ENCODE peak calls at places on chromosomes 3 and 15, in five cellular contexts. One of them, this sample, is unnamed.

GRCh38 chr3:11776346-11776745 is 70.3 kb downstream of the TAMM41 start:
- DNase-seq in thoracic aorta: no peak
- DNase-seq in endothelial cell: no peak
- DNase-seq in astrocyte: no peak
- DNase-seq in GM12865: no peak
- DNase-seq in this sample: no peak

GRCh38 chr3:70861855-70862254 is 549.4 kb upstream of the MDFIC2 start:
- DNase-seq in thoracic aorta: no peak
- DNase-seq in endothelial cell: no peak
- DNase-seq in astrocyte: peak; percentile 93
- DNase-seq in GM12865: no peak
- DNase-seq in this sample: no peak

GRCh38 chr15:41796457-41796856 is 22.2 kb downstream of the MAPKBP1 start:
- DNase-seq in thoracic aorta: no peak
- DNase-seq in endothelial cell: no peak
- DNase-seq in astrocyte: no peak
- DNase-seq in GM12865: no peak
- DNase-seq in this sample: no peak

GRCh38 chr3:191263365-191263764 is 64.3 kb downstream of the OSTN start:
- DNase-seq in thoracic aorta: no peak
- DNase-seq in endothelial cell: no peak
- DNase-seq in astrocyte: no peak
- DNase-seq in GM12865: no peak
- DNase-seq in this sample: no peak

GRCh38 chr15:64903331-64903950 is 8.3 kb upstream of the ANKDD1A start:
- DNase-seq in thoracic aorta: no peak
- DNase-seq in endothelial cell: no peak
- DNase-seq in astrocyte: no peak
- DNase-seq in GM12865: no peak
- DNase-seq in this sample: no peak

GRCh38 chr3:13134166-13134878 is 61.1 kb upstream of the IQSEC1 start:
- DNase-seq in thoracic aorta: no peak
- DNase-seq in endothelial cell: no peak
- DNase-seq in astrocyte: no peak
- DNase-seq in GM12865: no peak
- DNase-seq in this sample: no peak

GRCh38 chr15:68672781-68673205 is 94.0 kb downstream of the CORO2B start:
- DNase-seq in thoracic aorta: no peak
- DNase-seq in endothelial cell: no peak
- DNase-seq in astrocyte: no peak
- DNase-seq in GM12865: no peak
- DNase-seq in this sample: no peak

GRCh38 chr3:42403737-42404136 is 6.7 kb downstream of the LYZL4 start:
- DNase-seq in thoracic aorta: no peak
- DNase-seq in endothelial cell: no peak
- DNase-seq in astrocyte: no peak
- DNase-seq in GM12865: no peak
- DNase-seq in this sample: no peak

GRCh38 chr15:44489464-44489863 is 47.5 kb upstream of the EIF3J start:
- DNase-seq in thoracic aorta: no peak
- DNase-seq in endothelial cell: no peak
- DNase-seq in astrocyte: peak; percentile 90
- DNase-seq in GM12865: no peak
- DNase-seq in this sample: no peak

GRCh38 chr3:25904248-25904647 is 114.4 kb downstream of the OXSM start:
- DNase-seq in thoracic aorta: no peak
- DNase-seq in endothelial cell: peak; percentile 14
- DNase-seq in astrocyte: no peak
- DNase-seq in GM12865: no peak
- DNase-seq in this sample: no peak

GRCh38 chr3:38127611-38128302 is 9.2 kb downstream of the ACAA1 start:
- DNase-seq in thoracic aorta: no peak
- DNase-seq in endothelial cell: no peak
- DNase-seq in astrocyte: no peak
- DNase-seq in GM12865: no peak
- DNase-seq in this sample: peak; percentile 9

GRCh38 chr3:149390772-149391212 is 13.3 kb upstream of the TM4SF1 start:
- DNase-seq in thoracic aorta: no peak
- DNase-seq in endothelial cell: no peak
- DNase-seq in astrocyte: no peak
- DNase-seq in GM12865: no peak
- DNase-seq in this sample: no peak

GRCh38 chr3:71309886-71310285 is 273.6 kb downstream of the FOXP1 start:
- DNase-seq in thoracic aorta: no peak
- DNase-seq in endothelial cell: no peak
- DNase-seq in astrocyte: peak; percentile 48
- DNase-seq in GM12865: no peak
- DNase-seq in this sample: no peak

GRCh38 chr3:14243782-14244181 is 65.2 kb downstream of the LSM3 start:
- DNase-seq in thoracic aorta: no peak
- DNase-seq in endothelial cell: no peak
- DNase-seq in astrocyte: no peak
- DNase-seq in GM12865: no peak
- DNase-seq in this sample: no peak

GRCh38 chr3:115022214-115022613 is 124.9 kb downstream of the ZBTB20 start:
- DNase-seq in thoracic aorta: no peak
- DNase-seq in endothelial cell: no peak
- DNase-seq in astrocyte: no peak
- DNase-seq in GM12865: no peak
- DNase-seq in this sample: no peak

GRCh38 chr15:68154923-68155559 is 50.1 kb downstream of the CALML4 start:
- DNase-seq in thoracic aorta: no peak
- DNase-seq in endothelial cell: peak; percentile 41
- DNase-seq in astrocyte: peak; percentile 40
- DNase-seq in GM12865: peak; percentile 52
- DNase-seq in this sample: no peak

GRCh38 chr3:16377196-16377595 is 112.2 kb downstream of the OXNAD1 start:
- DNase-seq in thoracic aorta: no peak
- DNase-seq in endothelial cell: no peak
- DNase-seq in astrocyte: no peak
- DNase-seq in GM12865: peak; percentile 74
- DNase-seq in this sample: no peak

GRCh38 chr15:96369351-96369750 is 38.9 kb downstream of the NR2F2 start:
- DNase-seq in thoracic aorta: no peak
- DNase-seq in endothelial cell: no peak
- DNase-seq in astrocyte: no peak
- DNase-seq in GM12865: no peak
- DNase-seq in this sample: no peak

GRCh38 chr15:57772223-57772957 is 65.9 kb downstream of the POLR2M start:
- DNase-seq in thoracic aorta: no peak
- DNase-seq in endothelial cell: no peak
- DNase-seq in astrocyte: peak; percentile 4
- DNase-seq in GM12865: no peak
- DNase-seq in this sample: no peak

GRCh38 chr15:42056934-42057743 is 36.3 kb upstream of the PLA2G4E start:
- DNase-seq in thoracic aorta: peak; percentile 33
- DNase-seq in endothelial cell: peak; percentile 89
- DNase-seq in astrocyte: peak; percentile 54
- DNase-seq in GM12865: peak; percentile 68
- DNase-seq in this sample: peak; percentile 75

GRCh38 chr15:74836846-74837245 is 6.1 kb downstream of the ULK3 start:
- DNase-seq in thoracic aorta: no peak
- DNase-seq in endothelial cell: no peak
- DNase-seq in astrocyte: no peak
- DNase-seq in GM12865: no peak
- DNase-seq in this sample: no peak

GRCh38 chr3:14256046-14256445 is 77.4 kb downstream of the LSM3 start:
- DNase-seq in thoracic aorta: no peak
- DNase-seq in endothelial cell: no peak
- DNase-seq in astrocyte: no peak
- DNase-seq in GM12865: no peak
- DNase-seq in this sample: no peak

GRCh38 chr15:25762015-25762662 is 101.0 kb downstream of the ATP10A start:
- DNase-seq in thoracic aorta: no peak
- DNase-seq in endothelial cell: no peak
- DNase-seq in astrocyte: peak; percentile 11
- DNase-seq in GM12865: no peak
- DNase-seq in this sample: no peak

GRCh38 chr15:41495736-41496599 is 2.3 kb downstream of the ITPKA start:
- DNase-seq in thoracic aorta: no peak
- DNase-seq in endothelial cell: peak; percentile 60
- DNase-seq in astrocyte: no peak
- DNase-seq in GM12865: no peak
- DNase-seq in this sample: no peak

GRCh38 chr15:78477295-78477694 is 30.1 kb upstream of the HYKK start:
- DNase-seq in thoracic aorta: no peak
- DNase-seq in endothelial cell: no peak
- DNase-seq in astrocyte: no peak
- DNase-seq in GM12865: no peak
- DNase-seq in this sample: no peak

GRCh38 chr15:77276096-77276495 is 143.8 kb downstream of the PEAK1 start:
- DNase-seq in thoracic aorta: no peak
- DNase-seq in endothelial cell: no peak
- DNase-seq in astrocyte: no peak
- DNase-seq in GM12865: no peak
- DNase-seq in this sample: no peak

GRCh38 chr3:195549931-195550519 is 6.9 kb upstream of the PPP1R2 start:
- DNase-seq in thoracic aorta: no peak
- DNase-seq in endothelial cell: no peak
- DNase-seq in astrocyte: no peak
- DNase-seq in GM12865: peak; percentile 82
- DNase-seq in this sample: no peak

GRCh38 chr3:156816091-156816793 is 9.9 kb upstream of the LEKR1 start:
- DNase-seq in thoracic aorta: no peak
- DNase-seq in endothelial cell: peak; percentile 35
- DNase-seq in astrocyte: peak; percentile 65
- DNase-seq in GM12865: peak; percentile 89
- DNase-seq in this sample: no peak

GRCh38 chr15:85402195-85402921 is 22.0 kb downstream of the AKAP13 start:
- DNase-seq in thoracic aorta: no peak
- DNase-seq in endothelial cell: no peak
- DNase-seq in astrocyte: peak; percentile 87
- DNase-seq in GM12865: no peak
- DNase-seq in this sample: no peak

GRCh38 chr3:99670556-99670950 is 32.2 kb downstream of the COL8A1 start:
- DNase-seq in thoracic aorta: no peak
- DNase-seq in endothelial cell: no peak
- DNase-seq in astrocyte: no peak
- DNase-seq in GM12865: no peak
- DNase-seq in this sample: no peak

GRCh38 chr3:158152186-158152585 is 42.3 kb downstream of the RSRC1 start:
- DNase-seq in thoracic aorta: no peak
- DNase-seq in endothelial cell: no peak
- DNase-seq in astrocyte: peak; percentile 64
- DNase-seq in GM12865: peak; percentile 45
- DNase-seq in this sample: no peak

GRCh38 chr3:119099785-119100184 is 46.2 kb upstream of the TEX55 start:
- DNase-seq in thoracic aorta: no peak
- DNase-seq in endothelial cell: no peak
- DNase-seq in astrocyte: no peak
- DNase-seq in GM12865: no peak
- DNase-seq in this sample: no peak

GRCh38 chr3:155870945-155871745 is 695 bp downstream of the GMPS start:
- DNase-seq in thoracic aorta: no peak
- DNase-seq in endothelial cell: peak; percentile 44
- DNase-seq in astrocyte: no peak
- DNase-seq in GM12865: peak; percentile 59
- DNase-seq in this sample: peak; percentile 34

GRCh38 chr3:16550305-16550675 is 36.8 kb upstream of the RFTN1 start:
- DNase-seq in thoracic aorta: no peak
- DNase-seq in endothelial cell: peak; percentile 30
- DNase-seq in astrocyte: peak; percentile 3
- DNase-seq in GM12865: no peak
- DNase-seq in this sample: no peak

GRCh38 chr15:55741592-55742497 is 1.1 kb downstream of the PRTG start:
- DNase-seq in thoracic aorta: no peak
- DNase-seq in endothelial cell: peak; percentile 33
- DNase-seq in astrocyte: no peak
- DNase-seq in GM12865: peak; percentile 15
- DNase-seq in this sample: no peak
- TF ChIP-seq CTCF in thoracic aorta: no peak
- TF ChIP-seq CTCF in endothelial cell: no peak
- TF ChIP-seq CTCF in astrocyte: no peak
- TF ChIP-seq CTCF in GM12865: no peak
- TF ChIP-seq CTCF in this sample: no peak

DNA sequence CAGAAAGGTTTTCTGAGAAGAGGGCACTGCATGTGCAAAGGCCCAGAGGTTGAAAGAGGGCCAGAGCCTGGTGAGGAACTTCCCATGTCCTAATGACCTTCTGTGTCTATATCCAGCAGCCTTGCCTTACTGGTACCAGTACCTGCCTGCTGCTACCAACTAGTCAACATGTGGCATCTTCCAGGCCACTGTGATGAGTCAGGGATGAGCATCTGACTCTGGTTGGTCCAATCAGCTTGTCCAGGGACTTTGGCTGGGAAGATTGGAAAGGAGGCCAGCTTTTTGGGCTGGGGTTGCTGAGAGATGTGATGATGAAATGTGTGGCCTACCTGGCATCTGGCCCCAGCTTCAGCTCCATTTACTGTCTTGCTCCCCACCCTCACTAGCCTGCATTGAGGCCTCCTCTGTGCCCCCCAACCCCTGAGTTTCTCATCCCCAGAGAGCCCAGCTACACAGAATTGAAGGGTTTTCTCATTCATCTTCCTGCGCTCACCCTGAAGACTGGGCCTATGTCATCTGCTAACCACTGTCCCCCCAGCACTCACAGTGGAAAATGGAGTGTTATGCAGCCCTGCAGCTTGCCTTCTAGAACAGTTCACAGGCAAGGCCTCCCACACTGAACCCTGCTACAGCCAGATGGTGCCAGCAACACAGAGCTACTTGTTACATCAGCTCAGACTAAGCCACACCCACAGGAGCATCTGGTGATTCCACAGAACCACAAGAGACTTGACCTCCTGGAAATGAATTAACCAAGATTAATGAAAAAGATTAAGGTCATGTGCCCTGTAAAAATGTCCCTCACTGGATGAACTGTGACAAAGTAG is 1.3 kb upstream of the TWF2 start:
- DNase-seq in thoracic aorta: no peak
- DNase-seq in endothelial cell: peak; percentile 3
- DNase-seq in astrocyte: peak; percentile 93
- DNase-seq in GM12865: peak; percentile 85
- DNase-seq in this sample: no peak
- TF ChIP-seq CTCF in thoracic aorta: no peak
- TF ChIP-seq CTCF in endothelial cell: no peak
- TF ChIP-seq CTCF in astrocyte: no peak
- TF ChIP-seq CTCF in GM12865: no peak
- TF ChIP-seq CTCF in this sample: no peak

DNA sequence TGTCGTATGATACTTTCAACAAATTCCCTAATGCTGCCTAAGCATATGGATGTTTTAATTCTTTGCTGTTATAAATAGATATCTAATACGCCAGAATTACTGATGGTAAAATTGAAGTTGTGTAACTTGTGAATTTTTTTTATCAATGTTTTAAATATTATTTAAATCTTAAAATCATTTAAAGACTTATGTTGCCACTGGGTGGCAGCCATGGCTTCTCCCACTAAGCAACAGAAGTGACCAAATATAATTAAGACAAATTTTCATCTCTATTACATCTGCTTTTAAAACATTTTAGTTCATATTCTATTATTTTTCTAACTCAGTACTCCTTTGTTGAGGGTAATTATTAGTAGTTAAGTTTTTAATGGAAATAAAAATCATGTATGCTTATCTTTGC is 8.1 kb upstream of the IL20RB start:
- DNase-seq in thoracic aorta: no peak
- DNase-seq in endothelial cell: no peak
- DNase-seq in astrocyte: no peak
- DNase-seq in GM12865: no peak
- DNase-seq in this sample: no peak
- TF ChIP-seq CTCF in thoracic aorta: no peak
- TF ChIP-seq CTCF in endothelial cell: no peak
- TF ChIP-seq CTCF in astrocyte: no peak
- TF ChIP-seq CTCF in GM12865: no peak
- TF ChIP-seq CTCF in this sample: no peak

GRCh38 chr3:127672429-127673190 is at the start of gene ABTB1:
- DNase-seq in thoracic aorta: peak; percentile 57
- DNase-seq in endothelial cell: peak; percentile 66
- DNase-seq in astrocyte: peak; percentile 35
- DNase-seq in GM12865: peak; percentile 90
- DNase-seq in this sample: peak; percentile 42
- TF ChIP-seq CTCF in thoracic aorta: no peak
- TF ChIP-seq CTCF in endothelial cell: no peak
- TF ChIP-seq CTCF in astrocyte: no peak
- TF ChIP-seq CTCF in GM12865: no peak
- TF ChIP-seq CTCF in this sample: no peak